ENCODE peak calls at places on chromosomes 3 and 15, in seven cellular contexts. Y, S, O, I, B, U and L are unnamed samples.

GRCh38 chr3:18964640-18965039 is 183.7 kb upstream of the KCNH8 start:
- DNase-seq in I (no peak), B (no peak), Y (no peak), S (no peak), U (no peak), O (no peak), L (no peak)

GRCh38 chr15:75554717-75555116 is 24.4 kb downstream of the PTPN9 start:
- DNase-seq in B (peak; percentile 79), Y (no peak), S (no peak), O (no peak), U (no peak), I (no peak), L (peak; percentile 15)

GRCh38 chr3:131218196-131218595 is 163.4 kb upstream of the NUDT16 start:
- DNase-seq in S (no peak), B (peak; percentile 77), Y (no peak), O (no peak), U (no peak), I (no peak), L (peak; percentile 50)

GRCh38 chr3:14962762-14963161 is 15.4 kb downstream of the NR2C2 start:
- DNase-seq in Y (no peak), I (no peak), O (no peak), B (peak; percentile 80), U (no peak), S (no peak), L (no peak)

GRCh38 chr3:13654330-13655073 is 105.6 kb downstream of the FBLN2 start:
- DNase-seq in U (no peak), I (no peak), O (no peak), S (no peak), Y (no peak), B (no peak), L (no peak)

GRCh38 chr15:93121994-93122910 is 33.2 kb upstream of the RGMA start:
- DNase-seq in B (peak; percentile 5), O (no peak), Y (no peak), S (no peak), U (peak; percentile 39), I (no peak), L (peak; percentile 28)

GRCh38 chr3:188595890-188596376 is 442.0 kb downstream of the LPP start:
- DNase-seq in I (no peak), Y (no peak), S (no peak), O (no peak), B (peak; percentile 79), U (no peak), L (peak; percentile 40)

GRCh38 chr3:165502707-165503106 is 306.5 kb upstream of the SLITRK3 start:
- DNase-seq in B (no peak), U (no peak), I (no peak), S (no peak), Y (no peak), O (no peak), L (no peak)

GRCh38 chr3:13495921-13496723 is 16.0 kb downstream of the HDAC11 start:
- DNase-seq in U (peak; percentile 72), S (peak; percentile 86), B (peak; percentile 97), I (peak; percentile 48), Y (peak; percentile 77), O (peak; percentile 76), L (peak; percentile 83)

GRCh38 chr3:99699841-99700240 is 61.4 kb downstream of the COL8A1 start:
- DNase-seq in S (no peak), O (no peak), U (peak; percentile 2), B (peak; percentile 80), I (no peak), Y (no peak), L (no peak)

GRCh38 chr15:28955686-28956421 is 70.1 kb downstream of the APBA2 start:
- DNase-seq in Y (no peak), B (no peak), U (peak; percentile 47), O (no peak), I (no peak), S (no peak), L (peak; percentile 22)

GRCh38 chr3:98780343-98780742 is 17.2 kb downstream of the ST3GAL6 start:
- DNase-seq in O (no peak), Y (no peak), S (no peak), U (no peak), I (no peak), B (no peak), L (no peak)

GRCh38 chr3:27031476-27031875 is 337.7 kb downstream of the NEK10 start:
- DNase-seq in U (no peak), Y (no peak), S (no peak), I (no peak), O (no peak), B (no peak), L (no peak)

GRCh38 chr3:103712320-103713008 is 1277.6 kb downstream of the ZPLD1 start:
- DNase-seq in B (no peak), O (no peak), S (no peak), I (peak; percentile 12), Y (no peak), U (peak; percentile 18), L (no peak)

GRCh38 chr3:141738636-141739363 is 702 bp downstream of the RNF7 start:
- DNase-seq in B (peak; percentile 87), I (peak; percentile 13), O (no peak), S (no peak), Y (no peak), U (peak; percentile 44), L (no peak)

GRCh38 chr15:68526269-68526668 is 52.5 kb upstream of the CORO2B start:
- DNase-seq in B (peak; percentile 89), Y (no peak), O (no peak), I (no peak), S (no peak), U (no peak), L (no peak)

GRCh38 chr15:38912067-38912466 is 347.5 kb upstream of the RASGRP1 start:
- DNase-seq in I (no peak), U (no peak), O (no peak), B (no peak), S (no peak), Y (no peak), L (no peak)

GRCh38 chr3:135084404-135084803 is 289.3 kb downstream of the EPHB1 start:
- DNase-seq in U (no peak), B (peak; percentile 51), S (no peak), I (no peak), Y (no peak), O (no peak), L (peak; percentile 23)

GRCh38 chr3:48467473-48468267 is 21.1 kb downstream of the ATRIP start:
- DNase-seq in I (no peak), O (no peak), U (no peak), S (no peak), B (no peak), Y (no peak), L (no peak)
- H3K4me3 ChIP-seq in I (no peak overlapping the region), O (peak overlapping the region; percentile 57), U (peak overlapping the region; percentile 91), S (peak overlapping the region; percentile 72), B (peak overlapping the region; percentile 73), Y (no peak overlapping the region), L (peak overlapping the region; percentile 71)

DNA sequence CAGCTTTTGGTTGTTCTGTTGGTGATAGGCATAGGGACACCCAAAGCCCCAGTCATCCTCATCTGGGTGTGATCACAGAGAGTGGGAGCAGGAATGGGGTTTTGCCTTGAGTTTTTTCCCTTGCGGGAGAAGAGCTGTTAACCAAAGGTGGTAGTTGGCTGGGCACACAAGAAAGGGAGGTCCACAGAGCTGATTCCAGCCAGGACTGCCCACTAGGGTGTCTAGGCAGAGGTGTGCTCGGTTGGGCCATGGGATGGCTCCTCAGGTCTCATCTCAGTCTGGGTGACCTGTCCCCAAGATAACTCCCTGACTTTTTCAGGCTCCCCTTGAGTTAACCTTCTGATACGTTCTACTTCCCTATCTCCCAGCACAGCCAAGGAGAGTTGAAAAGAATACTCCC is 134.8 kb downstream of the PDE8A start:
- DNase-seq in U (no peak), S (no peak), B (no peak), O (no peak), I (no peak), Y (no peak), L (no peak)
- H3K36me3 ChIP-seq in U (no peaks in the 10 kb centered on the region), S (no peaks in the 10 kb centered on the region), B (peaks cover 7% of the 10 kb centered on the region), O (no peaks in the 10 kb centered on the region), I (no peaks in the 10 kb centered on the region), Y (no peaks in the 10 kb centered on the region), L (no peaks in the 10 kb centered on the region)

DNA sequence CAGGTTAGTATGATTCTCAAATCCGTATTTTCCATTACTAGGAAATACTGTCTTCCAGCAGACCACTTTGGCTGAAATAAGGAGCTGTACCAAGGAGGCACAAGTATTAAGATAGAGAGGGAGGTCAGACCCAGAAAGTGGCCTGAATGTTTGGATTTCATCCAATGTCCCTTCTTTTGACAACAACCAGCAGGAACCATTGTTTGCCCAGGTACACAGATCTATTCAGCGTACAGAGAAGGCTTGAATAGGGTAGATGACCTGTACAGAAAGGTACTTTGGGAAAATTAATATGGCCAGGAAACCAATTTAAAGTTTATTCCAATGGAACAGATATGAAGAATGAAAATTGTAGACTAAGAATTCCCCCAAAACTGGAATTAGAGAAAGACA is 12.6 kb downstream of the MTHFS start:
- DNase-seq in S (no peak), O (no peak), U (no peak), Y (no peak), B (no peak), I (no peak), L (no peak)
- H3K27me3 ChIP-seq in S (no peaks in the 10 kb centered on the region), O (no peaks in the 10 kb centered on the region), U (no peaks in the 10 kb centered on the region), Y (no peaks in the 10 kb centered on the region), B (no peaks in the 10 kb centered on the region), I (no peaks in the 10 kb centered on the region), L (no peaks in the 10 kb centered on the region)

DNA sequence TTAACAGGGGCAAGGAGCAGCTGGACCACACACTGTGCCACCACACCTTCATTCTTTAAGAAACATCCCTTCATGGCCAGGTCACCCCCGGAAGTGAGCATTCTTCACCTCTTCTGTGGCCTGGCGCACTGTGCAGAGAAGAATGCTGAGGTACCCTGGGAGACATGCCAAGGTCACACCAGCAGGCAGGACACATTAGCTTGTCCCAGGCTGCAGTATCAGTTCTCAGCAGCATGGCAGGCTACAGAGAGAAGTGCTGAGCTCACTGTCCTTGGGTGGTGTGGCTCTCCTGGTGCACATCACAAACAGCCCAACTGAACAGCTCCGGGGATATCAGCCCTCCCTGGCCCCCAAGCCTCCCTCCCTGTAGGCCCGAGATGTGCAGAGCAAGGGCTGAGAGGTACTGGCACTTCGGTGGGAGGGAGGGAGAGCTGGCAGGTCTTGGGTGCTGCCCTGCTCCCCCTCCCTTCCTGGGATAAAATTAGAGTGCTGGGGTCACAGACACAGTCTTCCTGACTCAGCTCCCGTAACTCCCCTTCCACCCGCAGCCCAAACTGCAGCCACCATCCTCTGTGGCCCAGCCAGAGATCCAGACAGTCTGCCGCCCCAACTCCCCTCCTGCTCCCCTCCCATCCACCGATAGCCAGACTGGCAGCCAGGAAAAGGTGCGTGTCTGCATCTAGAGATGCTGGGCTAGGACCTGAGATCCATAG is 13.4 kb downstream of the SEMA7A start:
- DNase-seq in S (peak; percentile 50), I (no peak), U (peak; percentile 33), O (no peak), Y (no peak), B (peak; percentile 45), L (no peak)
- H3K4me3 ChIP-seq in S (no peak overlapping the region), I (no peak overlapping the region), U (no peak overlapping the region), O (no peak overlapping the region), Y (no peak overlapping the region), B (no peak overlapping the region), L (no peak overlapping the region)

GRCh38 chr3:138234401-138235179 is 47.5 kb downstream of the ARMC8 start:
- DNase-seq in B (peak; percentile 51), S (no peak), U (no peak), O (no peak), Y (no peak), I (no peak), L (no peak)
- H3K36me3 ChIP-seq in B (peaks cover 51% of the 10 kb centered on the region), S (no peaks in the 10 kb centered on the region), U (peaks cover 4% of the 10 kb centered on the region), O (no peaks in the 10 kb centered on the region), Y (no peaks in the 10 kb centered on the region), I (peaks cover 34% of the 10 kb centered on the region), L (peaks cover 48% of the 10 kb centered on the region)

GRCh38 chr3:186192823-186193222 is 83.9 kb upstream of the ETV5 start:
- DNase-seq in I (no peak), U (no peak), B (no peak), O (no peak), Y (no peak), S (no peak), L (no peak)
- H3K27me3 ChIP-seq in I (peaks cover 31% of the 10 kb centered on the region), U (no peaks in the 10 kb centered on the region), B (peaks cover 70% of the 10 kb centered on the region), O (peaks cover 7% of the 10 kb centered on the region), Y (no peaks in the 10 kb centered on the region), S (peaks cover 26% of the 10 kb centered on the region), L (no peaks in the 10 kb centered on the region)